ENCODE peak calls at places on chromosome 9, in five cellular contexts. S is fibroblast of the aortic adventitia, K is OCI-LY7, J is GM23338, N is fibroblast of lung. D is an unnamed sample.

GRCh38 chr9:27337833-27338526 is 41.0 kb upstream of the EQTN start:
- DNase-seq in S (no peak), K (no peak), J (no peak), N (no peak), D (no peak)

GRCh38 chr9:110141118-110141797 is 66.7 kb downstream of the C9orf152 start:
- DNase-seq in S (peak), K (no peak), J (no peak), N (peak), D (peak)

GRCh38 chr9:91522496-91522895 is 98.9 kb upstream of the NFIL3 start:
- DNase-seq in S (peak), K (no peak), J (no peak), N (peak), D (no peak)

GRCh38 chr9:20591223-20591622 is 31.1 kb downstream of the MLLT3 start:
- DNase-seq in S (no peak), K (no peak), J (no peak), N (peak), D (no peak)

GRCh38 chr9:8880031-8880430 is 1080.5 kb upstream of the DMAC1 start:
- DNase-seq in S (no peak), K (no peak), J (no peak), N (no peak), D (no peak)

GRCh38 chr9:109843651-109844050 is 63.7 kb downstream of the PALM2AKAP2 start:
- DNase-seq in S (peak), K (no peak), J (no peak), N (peak), D (peak)

GRCh38 chr9:114552716-114553115 is 34.9 kb upstream of the ATP6V1G1 start:
- DNase-seq in S (peak), K (no peak), J (no peak), N (peak), D (no peak)

GRCh38 chr9:127035423-127035822 is 87.0 kb downstream of the ANGPTL2 start:
- DNase-seq in S (peak), K (no peak), J (no peak), N (no peak), D (no peak)

GRCh38 chr9:69120380-69121154 is 53.5 kb upstream of the TJP2 start:
- DNase-seq in S (no peak), K (peak), J (peak), N (peak), D (no peak)

GRCh38 chr9:80504525-80505235 is 932.9 kb downstream of the TLE4 start:
- DNase-seq in S (no peak), K (no peak), J (no peak), N (no peak), D (no peak)

GRCh38 chr9:97484134-97484533 is 17.3 kb upstream of the TMOD1 start:
- DNase-seq in S (no peak), K (no peak), J (no peak), N (no peak), D (no peak)

GRCh38 chr9:126630458-126631237 is 16.9 kb downstream of the LMX1B start:
- DNase-seq in S (no peak), K (no peak), J (no peak), N (no peak), D (no peak)

GRCh38 chr9:12774861-12775367 is at the start of gene LURAP1L:
- DNase-seq in S (peak), K (no peak), J (peak), N (peak), D (no peak)

GRCh38 chr9:22147818-22148573 is 138.9 kb upstream of the CDKN2B start:
- DNase-seq in S (peak), K (no peak), J (no peak), N (peak), D (no peak)

GRCh38 chr9:107144475-107144874 is 138.6 kb upstream of the RAD23B start:
- DNase-seq in S (no peak), K (no peak), J (no peak), N (no peak), D (no peak)

GRCh38 chr9:107142430-107142829 is 140.6 kb upstream of the RAD23B start:
- DNase-seq in S (peak), K (no peak), J (no peak), N (no peak), D (no peak)

GRCh38 chr9:107138261-107138992 is 144.7 kb upstream of the RAD23B start:
- DNase-seq in S (peak), K (no peak), J (no peak), N (peak), D (no peak)

GRCh38 chr9:107142896-107143603 is 140.0 kb upstream of the RAD23B start:
- DNase-seq in S (peak), K (no peak), J (no peak), N (peak), D (no peak)

GRCh38 chr9:107141967-107142366 is 141.1 kb upstream of the RAD23B start:
- DNase-seq in S (peak), K (peak), J (peak), N (peak), D (no peak)
- TF ChIP-seq CTCF in S (peak), K (peak), J (peak), N (peak), D (no peak)

GRCh38 chr9:131046093-131046380 is 37.1 kb downstream of the LAMC3 start:
- DNase-seq in S (no peak), K (no peak), J (no peak), N (no peak), D (no peak)

GRCh38 chr9:131042666-131043065 is 33.7 kb downstream of the LAMC3 start:
- DNase-seq in S (no peak), K (peak), J (no peak), N (no peak), D (no peak)

GRCh38 chr9:131043646-131044045 is 34.7 kb downstream of the LAMC3 start:
- DNase-seq in S (no peak), K (peak), J (no peak), N (no peak), D (no peak)

GRCh38 chr9:131045300-131046092 is 36.5 kb downstream of the LAMC3 start:
- DNase-seq in S (no peak), K (peak), J (no peak), N (no peak), D (no peak)

GRCh38 chr9:131043097-131043496 is 34.1 kb downstream of the LAMC3 start:
- DNase-seq in S (no peak), K (peak), J (no peak), N (no peak), D (no peak)
- TF ChIP-seq CTCF in S (no peak), K (no peak), J (no peak), N (no peak), D (no peak)

GRCh38 chr9:134661791-134662142 is 20.2 kb downstream of the COL5A1 start:
- DNase-seq in S (no peak), K (no peak), J (no peak), N (peak), D (peak)

GRCh38 chr9:134662143-134662876 is 20.7 kb downstream of the COL5A1 start:
- DNase-seq in S (peak), K (no peak), J (no peak), N (peak), D (peak)

GRCh38 chr9:134661299-134661698 is 19.7 kb downstream of the COL5A1 start:
- DNase-seq in S (no peak), K (no peak), J (no peak), N (no peak), D (no peak)

GRCh38 chr9:134659688-134660131 is 18.1 kb downstream of the COL5A1 start:
- DNase-seq in S (peak), K (no peak), J (no peak), N (no peak), D (no peak)

DNA sequence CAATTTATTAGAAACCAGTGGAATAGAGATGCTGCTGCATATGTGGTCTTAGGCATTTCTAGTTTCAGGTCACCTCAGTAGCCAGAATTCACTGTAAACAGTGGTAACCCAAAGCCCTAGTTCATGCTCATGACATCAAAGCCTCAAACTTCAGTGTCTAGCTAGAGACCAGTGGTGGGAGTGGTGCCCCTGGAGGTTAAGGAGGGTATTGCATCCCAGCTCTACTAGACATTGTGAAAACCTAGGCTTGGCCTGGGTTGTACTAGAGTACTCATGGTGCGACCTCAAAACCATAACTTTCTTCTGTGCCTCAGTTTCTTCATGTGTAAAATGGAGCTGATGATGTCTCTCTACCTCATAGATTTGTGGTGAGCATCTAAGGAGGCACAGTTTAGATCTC is 18.8 kb downstream of the COL5A1 start:
- DNase-seq in S (no peak), K (peak), J (peak), N (no peak), D (no peak)
- TF ChIP-seq CTCF in S (peak), K (peak), J (peak), N (peak), D (peak)

DNA sequence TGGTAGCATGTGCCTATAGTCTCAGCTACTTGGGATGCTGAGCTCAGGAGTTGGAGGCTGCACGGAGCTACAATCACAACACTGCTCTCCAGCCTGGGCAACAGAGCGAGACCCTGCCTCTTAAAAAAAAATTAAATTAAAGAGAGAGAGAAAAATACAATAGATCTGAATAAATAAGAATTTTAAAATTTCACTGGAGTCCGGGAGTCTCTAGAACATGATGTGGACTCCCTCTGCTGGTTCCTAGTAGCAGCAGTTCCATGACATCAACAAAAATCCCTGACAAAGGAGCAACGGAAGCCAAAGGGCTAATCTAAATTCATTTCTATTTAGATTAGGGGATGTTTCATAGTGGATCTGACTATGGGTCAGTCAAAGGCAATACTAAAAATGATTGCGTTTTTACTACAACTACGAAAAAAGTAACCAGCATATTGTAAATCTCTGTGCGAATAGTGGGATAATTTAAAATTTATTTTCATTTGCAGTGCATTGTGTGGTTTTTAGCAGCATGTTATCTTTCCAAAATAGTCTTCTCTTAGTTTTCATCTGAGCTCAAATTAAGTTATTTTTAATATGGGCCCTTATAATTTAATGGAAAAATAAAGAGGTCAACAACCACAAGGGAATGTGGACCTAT is 6.7 kb downstream of the INIP start:
- DNase-seq in S (peak), K (peak), J (peak), N (peak), D (no peak)
- TF ChIP-seq CTCF in S (peak), K (peak), J (peak), N (peak), D (peak)

GRCh38 chr9:115635680-115636383 is 517.8 kb upstream of the PAPPA start:
- DNase-seq in S (no peak), K (no peak), J (no peak), N (no peak), D (no peak)
- TF ChIP-seq CTCF in S (no peak), K (no peak), J (no peak), N (no peak), D (no peak)

D was measured in thoracic aorta.